ENCODE peak calls at places on chromosome 20, in four cellular contexts. O, Q, D and Y are unnamed samples.

GRCh38 chr20:2619961-2620595 is 32.4 kb upstream of the NOP56 start:
- DNase-seq in D (peak; percentile 69), Q (no peak), O (no peak), Y (no peak)

GRCh38 chr20:47126709-47127108 is 229.8 kb downstream of the ZMYND8 start:
- DNase-seq in O (no peak), D (peak; percentile 49), Q (no peak), Y (no peak)

GRCh38 chr20:4088766-4089165 is 73.4 kb upstream of the RNF24 start:
- DNase-seq in Q (no peak), D (no peak), O (no peak), Y (no peak)

GRCh38 chr20:55500130-55500529 is 505.2 kb downstream of the CBLN4 start:
- DNase-seq in Q (no peak), D (no peak), O (no peak), Y (no peak)

GRCh38 chr20:3651204-3651970 is 11.8 kb downstream of the GFRA4 start:
- DNase-seq in Q (no peak), D (no peak), O (no peak), Y (no peak)

GRCh38 chr20:57043091-57043490 is 223.3 kb downstream of the BMP7 start:
- DNase-seq in Q (no peak), O (no peak), D (no peak), Y (no peak)

GRCh38 chr20:8656335-8656734 is 412.6 kb upstream of the PLCB4 start:
- DNase-seq in Q (no peak), D (no peak), O (no peak), Y (no peak)

GRCh38 chr20:47361268-47361665 is 4.8 kb upstream of the ZMYND8 start:
- DNase-seq in O (no peak), Q (no peak), D (no peak), Y (no peak)

GRCh38 chr20:59771506-59772372 is 161.7 kb downstream of the SYCP2 start:
- DNase-seq in D (no peak), O (no peak), Q (no peak), Y (no peak)

GRCh38 chr20:25315418-25316210 is 67.7 kb downstream of the PYGB start:
- DNase-seq in O (no peak), D (peak; percentile 69), Q (no peak), Y (no peak)

GRCh38 chr20:33099842-33100538 is 20.5 kb downstream of the BPIFB4 start:
- DNase-seq in D (no peak), O (no peak), Q (no peak), Y (no peak)

GRCh38 chr20:1287787-1288569 is 21.9 kb downstream of the SNPH start:
- DNase-seq in O (no peak), D (no peak), Q (no peak), Y (no peak)

GRCh38 chr20:48910360-48910781 is 11.1 kb upstream of the ARFGEF2 start:
- DNase-seq in O (no peak), D (no peak), Q (no peak), Y (no peak)

GRCh38 chr20:25008388-25009217 is 16.1 kb upstream of the APMAP start:
- DNase-seq in D (no peak), Q (no peak), O (no peak), Y (no peak)

GRCh38 chr20:3739054-3739925 is 6.8 kb downstream of the HSPA12B start:
- DNase-seq in D (no peak), Q (no peak), O (no peak), Y (no peak)

GRCh38 chr20:35497320-35497719 is 32.1 kb downstream of the C20orf173 start:
- DNase-seq in O (no peak), Q (no peak), D (no peak), Y (no peak)

GRCh38 chr20:22584630-22584921 is 204 bp upstream of the FOXA2 start:
- DNase-seq in Q (no peak), O (no peak), D (no peak), Y (no peak)

GRCh38 chr20:51480507-51481270 is 61.8 kb downstream of the NFATC2 start:
- DNase-seq in O (no peak), D (no peak), Q (no peak), Y (peak; percentile 52)

GRCh38 chr20:59214083-59214482 is 50.5 kb downstream of the ZNF831 start:
- DNase-seq in Q (no peak), D (no peak), O (no peak), Y (no peak)

GRCh38 chr20:50057409-50058053 is 55.4 kb downstream of the UBE2V1 start:
- DNase-seq in D (no peak), Q (peak; percentile 41), O (no peak), Y (no peak)

GRCh38 chr20:6613280-6613861 is 154.1 kb upstream of the BMP2 start:
- DNase-seq in D (no peak), Q (no peak), O (no peak), Y (no peak)

GRCh38 chr20:60820918-60821317 is 431.1 kb upstream of the CDH4 start:
- DNase-seq in D (no peak), Q (no peak), O (no peak), Y (peak; percentile 28)